ENCODE peak calls at places on chromosomes 16 and 17, in five cellular contexts. One of them, this sample, is unnamed.
A peak's percentile ranks its signal among the peaks of the same experiment; 100 is the strongest.

GRCh38 chr17:49371178-49371834 is 9.3 kb upstream of the ZNF652 start:
- DNase-seq in colonic mucosa: no peak
- DNase-seq in fibroblast of lung: no peak
- DNase-seq in endodermal cell: peak; percentile 97
- DNase-seq in GM12878: no peak
- DNase-seq in this sample: no peak

GRCh38 chr16:87818533-87819161 is 50.7 kb downstream of the SLC7A5 start:
- DNase-seq in colonic mucosa: no peak
- DNase-seq in fibroblast of lung: no peak
- DNase-seq in endodermal cell: peak; percentile 53
- DNase-seq in GM12878: no peak
- DNase-seq in this sample: no peak

GRCh38 chr16:3650631-3651265 is 3.7 kb upstream of the DNASE1 start:
- DNase-seq in colonic mucosa: peak; percentile 17
- DNase-seq in fibroblast of lung: no peak
- DNase-seq in endodermal cell: no peak
- DNase-seq in GM12878: no peak
- DNase-seq in this sample: no peak

GRCh38 chr17:41404024-41404651 is 6.7 kb upstream of the KRT31 start:
- DNase-seq in colonic mucosa: no peak
- DNase-seq in fibroblast of lung: peak; percentile 90
- DNase-seq in endodermal cell: peak; percentile 17
- DNase-seq in GM12878: no peak
- DNase-seq in this sample: no peak

GRCh38 chr17:83194761-83195329 is 115.4 kb downstream of the METRNL start:
- DNase-seq in colonic mucosa: no peak
- DNase-seq in fibroblast of lung: no peak
- DNase-seq in endodermal cell: no peak
- DNase-seq in GM12878: no peak
- DNase-seq in this sample: peak; percentile 66

GRCh38 chr17:1491406-1492248 is 859 bp downstream of the MYO1C start:
- DNase-seq in colonic mucosa: peak; percentile 78
- DNase-seq in fibroblast of lung: peak; percentile 38
- DNase-seq in endodermal cell: peak; percentile 77
- DNase-seq in GM12878: no peak
- DNase-seq in this sample: peak; percentile 54

GRCh38 chr16:67666032-67666537 is 465 bp downstream of the ENKD1 start:
- DNase-seq in colonic mucosa: no peak
- DNase-seq in fibroblast of lung: peak; percentile 34
- DNase-seq in endodermal cell: peak; percentile 80
- DNase-seq in GM12878: no peak
- DNase-seq in this sample: peak; percentile 82

GRCh38 chr17:8698142-8699050 is 46.2 kb downstream of the CCDC42 start:
- DNase-seq in colonic mucosa: peak; percentile 32
- DNase-seq in fibroblast of lung: peak; percentile 68
- DNase-seq in endodermal cell: peak; percentile 59
- DNase-seq in GM12878: no peak
- DNase-seq in this sample: no peak

GRCh38 chr16:27461483-27462171 is 59.7 kb downstream of the IL21R start:
- DNase-seq in colonic mucosa: no peak
- DNase-seq in fibroblast of lung: peak; percentile 37
- DNase-seq in endodermal cell: no peak
- DNase-seq in GM12878: no peak
- DNase-seq in this sample: no peak

DNA sequence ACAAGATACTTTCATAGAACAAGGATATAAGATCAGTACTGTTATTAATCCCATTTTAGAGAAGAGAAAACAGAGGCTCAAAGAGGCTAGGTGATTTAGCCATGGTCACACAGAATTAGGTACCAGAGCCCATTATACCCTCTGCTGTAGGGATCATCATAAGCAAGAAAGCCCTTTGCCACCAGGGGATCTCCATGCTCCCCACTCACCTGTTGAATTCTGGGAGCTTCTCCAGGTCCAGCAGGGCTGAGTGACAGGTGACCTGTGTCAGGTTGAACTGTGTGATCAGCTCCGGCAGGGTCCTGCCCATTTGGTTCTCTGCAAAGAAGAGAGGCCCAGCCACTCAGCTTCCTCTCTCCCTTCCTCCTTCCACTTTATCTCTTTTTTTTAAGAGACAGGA is 22.2 kb upstream of the GGA2 start:
- DNase-seq in colonic mucosa: no peak
- DNase-seq in fibroblast of lung: no peak
- DNase-seq in endodermal cell: no peak
- DNase-seq in GM12878: no peak
- DNase-seq in this sample: no peak
- H3K36me3 ChIP-seq in colonic mucosa: peaks cover 7% of the 10 kb centered on the region
- H3K36me3 ChIP-seq in fibroblast of lung: peaks cover 10% of the 10 kb centered on the region
- H3K36me3 ChIP-seq in endodermal cell: peaks cover 71% of the 10 kb centered on the region
- H3K36me3 ChIP-seq in GM12878: peaks cover 24% of the 10 kb centered on the region
- H3K36me3 ChIP-seq in this sample: no peaks in the 10 kb centered on the region

GRCh38 chr16:30353438-30354129 is 1.5 kb downstream of the CD2BP2 start:
- DNase-seq in colonic mucosa: no peak
- DNase-seq in fibroblast of lung: no peak
- DNase-seq in endodermal cell: no peak
- DNase-seq in GM12878: no peak
- DNase-seq in this sample: peak; percentile 25
- H3K36me3 ChIP-seq in colonic mucosa: peaks cover 8% of the 10 kb centered on the region
- H3K36me3 ChIP-seq in fibroblast of lung: peaks cover 32% of the 10 kb centered on the region
- H3K36me3 ChIP-seq in endodermal cell: peaks cover 56% of the 10 kb centered on the region
- H3K36me3 ChIP-seq in GM12878: peaks cover 17% of the 10 kb centered on the region
- H3K36me3 ChIP-seq in this sample: no peaks in the 10 kb centered on the region

GRCh38 chr16:31082368-31083045 is 6.2 kb downstream of the PRSS53 start:
- DNase-seq in colonic mucosa: no peak
- DNase-seq in fibroblast of lung: no peak
- DNase-seq in endodermal cell: no peak
- DNase-seq in GM12878: no peak
- DNase-seq in this sample: no peak
- H3K36me3 ChIP-seq in colonic mucosa: peaks cover 12% of the 10 kb centered on the region
- H3K36me3 ChIP-seq in fibroblast of lung: peaks cover 40% of the 10 kb centered on the region
- H3K36me3 ChIP-seq in endodermal cell: peaks cover 27% of the 10 kb centered on the region
- H3K36me3 ChIP-seq in GM12878: peaks cover 9% of the 10 kb centered on the region
- H3K36me3 ChIP-seq in this sample: peaks cover 19% of the 10 kb centered on the region

GRCh38 chr16:1668612-1669319 is 9.3 kb upstream of the JPT2 start:
- DNase-seq in colonic mucosa: no peak
- DNase-seq in fibroblast of lung: no peak
- DNase-seq in endodermal cell: no peak
- DNase-seq in GM12878: no peak
- DNase-seq in this sample: no peak

GRCh38 chr16:1669698-1670097 is 8.4 kb upstream of the JPT2 start:
- DNase-seq in colonic mucosa: no peak
- DNase-seq in fibroblast of lung: no peak
- DNase-seq in endodermal cell: no peak
- DNase-seq in GM12878: no peak
- DNase-seq in this sample: peak; percentile 46

GRCh38 chr16:1673424-1674151 is 4.5 kb upstream of the JPT2 start:
- DNase-seq in colonic mucosa: no peak
- DNase-seq in fibroblast of lung: no peak
- DNase-seq in endodermal cell: peak; percentile 24
- DNase-seq in GM12878: no peak
- DNase-seq in this sample: no peak

GRCh38 chr16:1670371-1670770 is 7.7 kb upstream of the JPT2 start:
- DNase-seq in colonic mucosa: no peak
- DNase-seq in fibroblast of lung: no peak
- DNase-seq in endodermal cell: no peak
- DNase-seq in GM12878: no peak
- DNase-seq in this sample: no peak

GRCh38 chr16:1670866-1671265 is 7.2 kb upstream of the JPT2 start:
- DNase-seq in colonic mucosa: no peak
- DNase-seq in fibroblast of lung: no peak
- DNase-seq in endodermal cell: no peak
- DNase-seq in GM12878: no peak
- DNase-seq in this sample: no peak
- H3K36me3 ChIP-seq in colonic mucosa: peaks cover 18% of the 10 kb centered on the region
- H3K36me3 ChIP-seq in fibroblast of lung: peaks cover 50% of the 10 kb centered on the region
- H3K36me3 ChIP-seq in endodermal cell: peaks cover 97% of the 10 kb centered on the region
- H3K36me3 ChIP-seq in GM12878: peaks cover 34% of the 10 kb centered on the region
- H3K36me3 ChIP-seq in this sample: peaks cover 68% of the 10 kb centered on the region

DNA sequence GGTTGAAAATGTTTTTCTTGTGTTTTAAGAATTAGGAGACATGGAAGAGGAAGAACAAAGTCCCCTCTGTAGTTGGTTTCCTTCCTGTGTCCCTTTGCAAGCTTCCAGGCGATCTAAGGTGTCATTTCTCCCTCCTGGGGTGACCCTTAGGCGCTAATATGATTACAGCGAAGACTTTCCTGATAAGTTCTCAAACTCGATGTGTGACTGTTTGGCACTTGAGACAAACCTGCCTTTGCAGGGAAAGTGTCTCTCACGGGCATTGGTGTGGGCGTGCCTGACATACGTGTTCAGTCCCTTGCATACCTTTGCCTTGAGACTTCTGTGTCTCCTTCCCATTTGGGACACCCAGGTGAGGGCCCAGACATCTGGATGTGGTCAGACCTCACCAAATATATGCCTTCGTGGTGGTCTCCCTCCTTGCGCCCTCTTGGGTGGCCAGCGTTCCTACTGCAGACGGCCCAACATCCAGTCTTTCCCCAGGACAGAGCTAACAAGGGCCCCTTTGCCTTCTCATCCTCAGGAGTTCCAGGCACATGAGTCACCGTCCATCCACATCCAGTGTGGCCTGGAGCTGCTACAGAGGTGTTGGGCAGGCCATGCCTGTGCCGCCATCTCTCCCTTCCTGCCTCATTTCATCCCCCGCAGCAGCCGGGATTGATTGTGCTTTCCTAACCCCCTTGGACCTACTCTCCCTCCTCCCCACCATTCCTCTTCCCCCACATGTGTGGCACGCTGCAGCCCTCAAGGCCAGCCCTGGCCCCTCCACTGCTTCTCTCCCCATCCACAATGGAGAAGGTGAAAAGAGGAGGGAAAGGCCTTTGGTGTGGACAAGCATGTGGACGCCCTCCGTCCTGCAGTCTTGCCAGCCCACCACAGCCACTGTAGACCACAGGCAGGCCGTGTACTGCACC is 3.1 kb upstream of the JPT2 start:
- DNase-seq in colonic mucosa: no peak
- DNase-seq in fibroblast of lung: peak; percentile 31
- DNase-seq in endodermal cell: peak; percentile 36
- DNase-seq in GM12878: no peak
- DNase-seq in this sample: no peak
- H3K36me3 ChIP-seq in colonic mucosa: peaks cover 9% of the 10 kb centered on the region
- H3K36me3 ChIP-seq in fibroblast of lung: peaks cover 27% of the 10 kb centered on the region
- H3K36me3 ChIP-seq in endodermal cell: peaks cover 64% of the 10 kb centered on the region
- H3K36me3 ChIP-seq in GM12878: peaks cover 20% of the 10 kb centered on the region
- H3K36me3 ChIP-seq in this sample: peaks cover 30% of the 10 kb centered on the region

GRCh38 chr16:20744922-20745440 is 3.4 kb upstream of the THUMPD1 start:
- DNase-seq in colonic mucosa: no peak
- DNase-seq in fibroblast of lung: no peak
- DNase-seq in endodermal cell: no peak
- DNase-seq in GM12878: no peak
- DNase-seq in this sample: no peak

GRCh38 chr16:20750558-20750957 is 8.9 kb upstream of the THUMPD1 start:
- DNase-seq in colonic mucosa: no peak
- DNase-seq in fibroblast of lung: no peak
- DNase-seq in endodermal cell: no peak
- DNase-seq in GM12878: no peak
- DNase-seq in this sample: no peak

GRCh38 chr16:20743591-20743990 is 2.0 kb upstream of the THUMPD1 start:
- DNase-seq in colonic mucosa: no peak
- DNase-seq in fibroblast of lung: no peak
- DNase-seq in endodermal cell: no peak
- DNase-seq in GM12878: no peak
- DNase-seq in this sample: no peak

GRCh38 chr16:20747030-20747816 is 5.6 kb upstream of the THUMPD1 start:
- DNase-seq in colonic mucosa: peak; percentile 32
- DNase-seq in fibroblast of lung: no peak
- DNase-seq in endodermal cell: no peak
- DNase-seq in GM12878: no peak
- DNase-seq in this sample: no peak

GRCh38 chr16:20746461-20746860 is 4.8 kb upstream of the THUMPD1 start:
- DNase-seq in colonic mucosa: no peak
- DNase-seq in fibroblast of lung: no peak
- DNase-seq in endodermal cell: no peak
- DNase-seq in GM12878: no peak
- DNase-seq in this sample: no peak
- H3K36me3 ChIP-seq in colonic mucosa: no peaks in the 10 kb centered on the region
- H3K36me3 ChIP-seq in fibroblast of lung: no peaks in the 10 kb centered on the region
- H3K36me3 ChIP-seq in endodermal cell: no peaks in the 10 kb centered on the region
- H3K36me3 ChIP-seq in GM12878: no peaks in the 10 kb centered on the region
- H3K36me3 ChIP-seq in this sample: no peaks in the 10 kb centered on the region

GRCh38 chr17:28348979-28349378 is 8.3 kb downstream of the POLDIP2 start:
- DNase-seq in colonic mucosa: no peak
- DNase-seq in fibroblast of lung: no peak
- DNase-seq in endodermal cell: peak; percentile 47
- DNase-seq in GM12878: no peak
- DNase-seq in this sample: no peak
- H3K36me3 ChIP-seq in colonic mucosa: peaks cover 20% of the 10 kb centered on the region
- H3K36me3 ChIP-seq in fibroblast of lung: peaks cover 41% of the 10 kb centered on the region
- H3K36me3 ChIP-seq in endodermal cell: peaks cover 92% of the 10 kb centered on the region
- H3K36me3 ChIP-seq in GM12878: peaks cover 21% of the 10 kb centered on the region
- H3K36me3 ChIP-seq in this sample: peaks cover 5% of the 10 kb centered on the region

DNA sequence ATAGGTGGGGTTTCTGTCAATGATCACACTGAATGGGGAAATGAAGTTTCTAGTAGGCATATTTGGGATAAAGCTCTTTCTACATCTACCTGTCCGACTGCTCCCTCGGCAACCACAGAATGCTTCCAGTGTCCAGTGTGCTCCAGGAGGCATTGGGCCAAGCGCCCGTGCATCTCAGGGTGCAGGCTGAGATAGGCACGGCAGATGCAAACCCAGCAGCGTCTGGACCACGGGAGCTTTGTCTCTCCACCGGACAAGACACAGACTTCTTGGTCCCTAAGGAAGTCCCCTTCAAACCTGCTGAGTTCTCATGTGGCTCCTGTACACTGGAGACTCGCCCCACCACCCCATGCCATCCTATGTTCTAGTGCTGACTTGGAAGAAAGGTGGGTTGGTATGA is 202.8 kb downstream of the RPTOR start:
- DNase-seq in colonic mucosa: no peak
- DNase-seq in fibroblast of lung: no peak
- DNase-seq in endodermal cell: no peak
- DNase-seq in GM12878: no peak
- DNase-seq in this sample: no peak
- H3K36me3 ChIP-seq in colonic mucosa: no peaks in the 10 kb centered on the region
- H3K36me3 ChIP-seq in fibroblast of lung: no peaks in the 10 kb centered on the region
- H3K36me3 ChIP-seq in endodermal cell: peaks cover 3% of the 10 kb centered on the region
- H3K36me3 ChIP-seq in GM12878: no peaks in the 10 kb centered on the region
- H3K36me3 ChIP-seq in this sample: no peaks in the 10 kb centered on the region

DNA sequence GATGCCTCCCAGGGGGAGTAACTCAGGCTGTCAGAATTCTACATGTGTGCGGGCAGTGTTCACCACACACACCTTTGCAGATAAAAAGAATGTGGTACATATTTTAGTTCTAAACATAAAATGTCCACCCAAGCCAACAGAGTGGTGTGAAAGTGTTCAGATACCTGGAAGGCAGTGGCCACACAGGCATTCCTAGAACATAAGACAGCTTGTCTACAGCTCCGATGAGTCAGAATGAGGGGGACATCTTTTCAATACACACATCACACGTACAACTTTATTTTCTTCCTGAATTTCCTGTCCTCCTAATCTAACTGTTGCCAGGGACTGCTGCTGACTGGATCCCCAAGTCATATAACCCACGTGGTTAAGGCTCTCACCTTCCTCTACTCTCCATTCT is 142.3 kb downstream of the ZFHX3 start:
- DNase-seq in colonic mucosa: no peak
- DNase-seq in fibroblast of lung: no peak
- DNase-seq in endodermal cell: no peak
- DNase-seq in GM12878: no peak
- DNase-seq in this sample: no peak
- H3K36me3 ChIP-seq in colonic mucosa: no peaks in the 10 kb centered on the region
- H3K36me3 ChIP-seq in fibroblast of lung: no peaks in the 10 kb centered on the region
- H3K36me3 ChIP-seq in endodermal cell: no peaks in the 10 kb centered on the region
- H3K36me3 ChIP-seq in GM12878: no peaks in the 10 kb centered on the region
- H3K36me3 ChIP-seq in this sample: no peaks in the 10 kb centered on the region

This sample was measured in pancreas.